ENCODE peak calls at places on chromosome 7, in four cellular contexts. Q, W, K and A are unnamed samples.
A peak's percentile ranks its signal among the peaks of the same experiment; 100 is the strongest.

GRCh38 chr7:108004220-108005142 is 1.5 kb upstream of the LAMB1 start:
- DNase-seq in Q (no peak), W (no peak), K (no peak), A (no peak)

GRCh38 chr7:80942261-80943041 is 23.6 kb upstream of the SEMA3C start:
- DNase-seq in Q (peak; percentile 99), W (no peak), K (no peak), A (no peak)

GRCh38 chr7:35032166-35032565 is 5.1 kb downstream of the DPY19L1 start:
- DNase-seq in Q (no peak), W (no peak), K (no peak), A (no peak)

GRCh38 chr7:31336202-31337035 is 4.1 kb downstream of the NEUROD6 start:
- DNase-seq in Q (no peak), W (peak; percentile 28), K (no peak), A (no peak)

GRCh38 chr7:127582361-127582760 is 3.0 kb downstream of the GCC1 start:
- DNase-seq in Q (no peak), W (no peak), K (no peak), A (no peak)

GRCh38 chr7:47418910-47419309 is 163.0 kb downstream of the TNS3 start:
- DNase-seq in Q (no peak), W (no peak), K (no peak), A (no peak)

GRCh38 chr7:155919400-155920067 is 107.3 kb upstream of the SHH start:
- DNase-seq in Q (no peak), W (no peak), K (no peak), A (no peak)

GRCh38 chr7:140325600-140325999 is 72.7 kb downstream of the SLC37A3 start:
- DNase-seq in Q (no peak), W (no peak), K (no peak), A (no peak)

GRCh38 chr7:22433710-22434460 is 66.1 kb downstream of the STEAP1B start:
- DNase-seq in Q (no peak), W (peak; percentile 79), K (no peak), A (peak; percentile 26)

GRCh38 chr7:152969335-152969734 is 209.8 kb downstream of the ACTR3B start:
- DNase-seq in Q (no peak), W (no peak), K (no peak), A (no peak)

GRCh38 chr7:151659219-151659618 is 139.5 kb upstream of the RHEB start:
- DNase-seq in Q (no peak), W (no peak), K (no peak), A (no peak)

GRCh38 chr7:32378991-32379390 is 111.2 kb downstream of the LSM5 start:
- DNase-seq in Q (no peak), W (no peak), K (no peak), A (no peak)

GRCh38 chr7:155166673-155167370 is 96.7 kb downstream of the HTR5A start:
- DNase-seq in Q (peak; percentile 98), W (peak; percentile 38), K (no peak), A (peak; percentile 21)

GRCh38 chr7:4612237-4612636 is 69.9 kb upstream of the FOXK1 start:
- DNase-seq in Q (no peak), W (no peak), K (no peak), A (no peak)

GRCh38 chr7:46671108-46671769 is 750.2 kb upstream of the IGFBP3 start:
- DNase-seq in Q (no peak), W (no peak), K (no peak), A (no peak)

GRCh38 chr7:32070406-32071360 is at the start of gene PDE1C:
- DNase-seq in Q (no peak), W (no peak), K (no peak), A (no peak)

GRCh38 chr7:6575246-6576023 is 1.8 kb upstream of the ZDHHC4 start:
- DNase-seq in Q (no peak), W (no peak), K (no peak), A (no peak)

GRCh38 chr7:101418694-101419093 is 56.0 kb downstream of the COL26A1 start:
- DNase-seq in Q (no peak), W (no peak), K (no peak), A (peak; percentile 0)

GRCh38 chr7:127912901-127913300 is 118.3 kb downstream of the LRRC4 start:
- DNase-seq in Q (no peak), W (no peak), K (no peak), A (no peak)

GRCh38 chr7:42566981-42567510 is 330.0 kb upstream of the GLI3 start:
- DNase-seq in Q (no peak), W (no peak), K (no peak), A (no peak)

GRCh38 chr7:27242580-27243339 is at the start of gene EVX1:
- DNase-seq in Q (no peak), W (no peak), K (no peak), A (no peak)

GRCh38 chr7:139840776-139841175 is 11.7 kb downstream of the TBXAS1 start:
- DNase-seq in Q (no peak), W (no peak), K (no peak), A (no peak)

GRCh38 chr7:66050990-66051424 is 24.6 kb upstream of the ASL start:
- DNase-seq in Q (no peak), W (no peak), K (no peak), A (no peak)

GRCh38 chr7:102890292-102890970 is 22.4 kb upstream of the LRRC17 start:
- DNase-seq in Q (no peak), W (peak; percentile 54), K (no peak), A (peak; percentile 73)

GRCh38 chr7:20385121-20385520 is 54.4 kb downstream of the ITGB8 start:
- DNase-seq in Q (no peak), W (no peak), K (no peak), A (no peak)

GRCh38 chr7:73685311-73685710 is 1.9 kb downstream of the BUD23 start:
- DNase-seq in Q (no peak), W (no peak), K (no peak), A (no peak)